ENCODE peak calls at places on chromosomes 16 and 17, in four cellular contexts. W, L, R and D are unnamed samples.

GRCh38 chr17:19016881-19017280 is 12.3 kb upstream of the FAM83G start:
- DNase-seq in W (peak; percentile 69), L (no peak), R (no peak), D (no peak)

GRCh38 chr17:49157784-49158183 is 25.2 kb downstream of the B4GALNT2 start:
- DNase-seq in W (no peak), L (peak; percentile 81), R (no peak), D (peak; percentile 17)

GRCh38 chr16:71637398-71637797 is 11.4 kb downstream of the MARVELD3 start:
- DNase-seq in W (no peak), L (no peak), R (no peak), D (no peak)

GRCh38 chr17:45052052-45052772 is 780 bp upstream of the DCAKD start:
- DNase-seq in W (peak; percentile 85), L (no peak), R (peak; percentile 19), D (no peak)

GRCh38 chr17:43467981-43468541 is 15.7 kb upstream of the DHX8 start:
- DNase-seq in W (no peak), L (no peak), R (no peak), D (no peak)

GRCh38 chr16:750454-750853 is 9.7 kb upstream of the CIAO3 start:
- DNase-seq in W (no peak), L (no peak), R (no peak), D (no peak)

GRCh38 chr16:2518823-2519710 is 1.1 kb upstream of the AMDHD2 start:
- DNase-seq in W (peak; percentile 86), L (no peak), R (no peak), D (no peak)

GRCh38 chr17:8100763-8101162 is 13.2 kb upstream of the ALOX12B start:
- DNase-seq in W (no peak), L (no peak), R (no peak), D (no peak)

GRCh38 chr17:75061618-75062017 is 14.6 kb downstream of the KCTD2 start:
- DNase-seq in W (no peak), L (no peak), R (no peak), D (no peak)

GRCh38 chr17:4604111-4604644 is 19.8 kb downstream of the SMTNL2 start:
- DNase-seq in W (peak; percentile 71), L (no peak), R (no peak), D (no peak)

GRCh38 chr17:61551255-61551742 is 39.7 kb downstream of the NACA2 start:
- DNase-seq in W (no peak), L (peak; percentile 77), R (no peak), D (no peak)

GRCh38 chr17:74085434-74085833 is 118.0 kb upstream of the RPL38 start:
- DNase-seq in W (no peak), L (no peak), R (no peak), D (no peak)

DNA sequence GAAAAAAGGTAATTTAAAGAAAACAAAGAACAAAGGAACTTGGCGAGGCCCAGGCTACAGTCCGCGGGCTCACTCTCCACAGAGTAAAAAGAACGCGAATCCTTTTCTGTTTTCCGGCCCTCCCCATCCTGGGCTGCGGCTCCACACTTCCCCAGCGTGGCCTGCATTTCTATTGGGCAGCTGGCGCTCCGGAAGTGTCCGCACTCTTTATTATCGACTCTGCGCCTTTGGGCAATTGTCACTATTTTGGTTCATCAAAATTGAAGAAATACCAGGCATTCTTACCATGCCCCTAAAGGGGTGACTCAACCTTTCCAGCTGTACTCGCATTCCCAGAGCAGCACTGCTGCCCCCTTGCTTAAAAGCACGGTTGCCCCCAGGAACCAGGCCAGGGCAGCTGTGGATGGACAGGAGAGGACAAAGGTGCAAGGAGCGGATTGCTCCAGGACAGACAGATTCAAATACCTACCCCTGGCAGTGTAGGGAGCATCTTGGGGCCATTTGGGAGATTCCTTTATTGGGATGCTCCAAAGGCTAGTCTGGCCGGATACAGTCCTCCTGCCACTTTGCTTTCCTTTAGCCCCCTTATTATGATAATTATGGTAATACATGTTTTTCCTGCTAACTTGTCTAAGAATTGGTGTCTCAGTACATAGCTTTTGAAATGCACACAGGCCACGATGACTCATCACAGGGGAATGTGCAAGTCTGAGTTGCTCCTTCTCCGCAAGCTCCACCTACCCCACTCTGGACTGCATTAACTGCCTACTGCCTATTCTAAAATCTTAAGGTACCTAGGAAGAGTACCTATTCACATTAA is 985 bp upstream of the SLFN12 start:
- DNase-seq in W (peak; percentile 80), L (peak; percentile 87), R (peak; percentile 72), D (peak; percentile 84)
- H3K4me3 ChIP-seq in W (peak overlapping the region; percentile 71), L (no peak overlapping the region), R (peak overlapping the region; percentile 34), D (peak overlapping the region; percentile 52)

DNA sequence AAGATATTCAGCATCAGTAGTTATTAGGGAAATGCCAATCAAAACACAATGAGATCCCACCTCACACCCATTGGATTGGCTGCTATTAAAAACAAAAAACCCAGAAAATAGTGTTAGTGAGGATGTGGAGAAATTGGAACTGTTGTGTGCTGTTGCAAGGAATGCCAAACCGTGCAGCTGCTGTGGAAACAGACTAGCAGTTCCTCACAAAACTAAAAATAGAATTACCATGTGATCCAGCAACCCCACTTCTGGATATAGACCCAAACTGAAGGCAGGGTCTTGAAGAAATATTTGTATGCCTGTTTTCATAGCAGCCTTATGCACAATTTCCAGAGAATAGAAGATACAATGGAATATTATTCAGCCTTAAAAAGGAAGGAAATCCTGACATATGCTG is 46.0 kb downstream of the FOXK2 start:
- DNase-seq in W (no peak), L (no peak), R (no peak), D (no peak)
- TF ChIP-seq POLR2A in W (no peak), L (no peak), R (no peak), D (no peak)

DNA sequence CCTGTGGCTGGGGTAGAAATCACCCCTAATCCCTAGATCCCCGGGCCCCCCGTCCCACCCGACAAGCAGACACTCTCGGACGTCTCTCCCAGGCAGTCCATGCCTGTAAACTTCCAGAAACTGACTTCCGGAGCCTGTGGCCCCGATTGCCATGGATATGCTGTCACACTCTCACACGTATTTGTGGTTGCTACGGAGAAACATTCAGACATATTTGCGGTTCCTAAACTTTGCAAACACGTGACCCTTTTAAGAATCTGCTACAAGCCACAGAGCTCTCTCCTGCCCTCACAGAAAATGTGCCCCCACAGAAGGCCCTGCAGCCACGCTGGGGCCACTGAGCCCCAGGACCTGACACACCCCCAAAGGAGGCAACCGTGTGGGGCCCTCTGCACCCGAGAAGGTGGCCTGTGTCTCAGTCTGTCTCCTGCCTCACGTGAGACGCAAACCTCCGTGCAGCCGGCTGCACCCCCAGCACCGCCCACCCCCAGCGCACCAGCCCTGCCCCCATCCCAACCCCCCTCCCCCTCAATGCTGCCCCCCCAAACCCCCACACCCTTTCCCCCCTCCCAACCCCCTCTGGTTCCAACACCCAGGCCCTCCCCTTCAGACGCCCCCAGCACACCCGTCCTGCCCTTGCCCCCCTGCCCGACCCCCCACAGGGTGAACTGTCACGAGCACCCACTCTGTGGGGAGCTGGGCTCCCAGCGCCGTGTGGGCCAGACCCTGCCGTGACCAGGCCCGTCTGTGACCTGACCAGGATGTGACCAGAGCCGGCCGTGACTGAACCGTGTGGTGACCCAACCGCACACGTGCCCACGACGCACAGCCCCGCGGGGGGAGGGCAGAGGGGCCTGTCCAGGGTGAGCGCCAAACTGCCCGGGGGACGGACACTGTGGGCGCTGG is 66.3 kb upstream of the METRNL start:
- DNase-seq in W (no peak), L (no peak), R (no peak), D (no peak)
- H3K4me3 ChIP-seq in W (no peak overlapping the region), L (no peak overlapping the region), R (no peak overlapping the region), D (no peak overlapping the region)

GRCh38 chr16:24568392-24568791 is 29.0 kb downstream of the RBBP6 start:
- DNase-seq in W (no peak), L (no peak), R (no peak), D (no peak)

GRCh38 chr16:24573141-24573540 is 33.8 kb downstream of the RBBP6 start:
- DNase-seq in W (no peak), L (no peak), R (no peak), D (no peak)

GRCh38 chr16:24577167-24577566 is 37.8 kb downstream of the RBBP6 start:
- DNase-seq in W (no peak), L (no peak), R (no peak), D (no peak)

GRCh38 chr16:24572069-24572468 is 32.7 kb downstream of the RBBP6 start:
- DNase-seq in W (no peak), L (no peak), R (no peak), D (no peak)
- TF ChIP-seq POLR2A in W (no peak), L (no peak), R (no peak), D (no peak)

GRCh38 chr16:89723279-89724250 is 2.2 kb downstream of the ZNF276 start:
- DNase-seq in W (peak; percentile 91), L (no peak), R (no peak), D (no peak)
- H3K4me3 ChIP-seq in W (peak overlapping the region; percentile 94), L (peak overlapping the region; percentile 94), R (peak overlapping the region; percentile 97), D (no peak overlapping the region)